ENCODE peak calls at places on chromosomes 4 and X, in nine cellular contexts. Q, U, M, L, Y, W, J, C and I are unnamed samples.

GRCh38 chr4:28369504-28369903 is 1508.9 kb downstream of the STIM2 start:
- DNase-seq in Q (no peak), U (no peak), M (no peak), L (no peak), Y (no peak), W (no peak), J (no peak), C (no peak), I (no peak)

GRCh38 chrX:134801267-134801666 is 143.0 kb upstream of the PLAC1 start:
- DNase-seq in Q (no peak), U (no peak), M (no peak), L (peak; percentile 15), Y (no peak), W (no peak), J (no peak), C (no peak), I (no peak)

GRCh38 chrX:12984629-12985303 is 9.9 kb downstream of the TMSB4X start:
- DNase-seq in Q (no peak), U (no peak), M (peak; percentile 38), L (no peak), Y (no peak), W (no peak), J (no peak), C (peak; percentile 63), I (peak; percentile 12)

GRCh38 chr4:186770446-186771175 is 47.0 kb upstream of the FAT1 start:
- DNase-seq in Q (no peak), U (no peak), M (no peak), L (no peak), Y (no peak), W (no peak), J (no peak), C (no peak), I (peak; percentile 14)

GRCh38 chr4:102103368-102103767 is 241.9 kb downstream of the SLC39A8 start:
- DNase-seq in Q (no peak), U (no peak), M (no peak), L (no peak), Y (no peak), W (no peak), J (no peak), C (no peak), I (no peak)

GRCh38 chr4:20496078-20496477 is 204.2 kb upstream of the PACRGL start:
- DNase-seq in Q (no peak), U (no peak), M (no peak), L (no peak), Y (no peak), W (no peak), J (no peak), C (no peak), I (no peak)

GRCh38 chrX:19747672-19748610 is 139.5 kb downstream of the SH3KBP1 start:
- DNase-seq in Q (no peak), U (peak; percentile 75), M (peak; percentile 35), L (no peak), Y (peak; percentile 51), W (no peak), J (no peak), C (peak; percentile 94), I (no peak)

GRCh38 chr4:70297581-70297980 is 37.2 kb upstream of the CABS1 start:
- DNase-seq in Q (no peak), U (no peak), M (no peak), L (no peak), Y (no peak), W (no peak), J (no peak), C (no peak), I (no peak)

GRCh38 chrX:47047989-47048388 is 30.3 kb upstream of the RGN start:
- DNase-seq in Q (no peak), U (no peak), M (no peak), L (no peak), Y (no peak), W (peak; percentile 2), J (no peak), C (no peak), I (no peak)

GRCh38 chr4:51942833-51943215 is 77.3 kb downstream of the LRRC66 start:
- DNase-seq in Q (no peak), U (no peak), M (no peak), L (no peak), Y (no peak), W (no peak), J (no peak), C (no peak), I (no peak)

GRCh38 chr4:183029365-183029764 is 69.7 kb upstream of the WWC2 start:
- DNase-seq in Q (no peak), U (no peak), M (no peak), L (no peak), Y (no peak), W (no peak), J (no peak), C (no peak), I (no peak)

GRCh38 chr4:177391953-177392352 is 50.3 kb downstream of the AGA start:
- DNase-seq in Q (no peak), U (no peak), M (no peak), L (no peak), Y (no peak), W (no peak), J (no peak), C (no peak), I (no peak)

GRCh38 chr4:7844247-7844991 is 95.2 kb downstream of the AFAP1 start:
- DNase-seq in Q (peak; percentile 67), U (no peak), M (peak; percentile 83), L (peak; percentile 90), Y (peak; percentile 65), W (peak; percentile 81), J (peak; percentile 76), C (peak; percentile 47), I (peak; percentile 73)

GRCh38 chr4:5728451-5728850 is 17.4 kb downstream of the EVC start:
- DNase-seq in Q (no peak), U (no peak), M (no peak), L (no peak), Y (no peak), W (no peak), J (no peak), C (no peak), I (no peak)

GRCh38 chr4:57074753-57075152 is 35.4 kb downstream of the IGFBP7 start:
- DNase-seq in Q (no peak), U (no peak), M (no peak), L (no peak), Y (no peak), W (no peak), J (no peak), C (no peak), I (no peak)

GRCh38 chrX:149515954-149516602 is 11.0 kb upstream of the IDS start:
- DNase-seq in Q (no peak), U (no peak), M (no peak), L (no peak), Y (no peak), W (no peak), J (no peak), C (no peak), I (no peak)

GRCh38 chrX:40449396-40449795 is 131.4 kb upstream of the ATP6AP2 start:
- DNase-seq in Q (no peak), U (no peak), M (no peak), L (peak; percentile 45), Y (no peak), W (no peak), J (no peak), C (no peak), I (peak; percentile 10)

GRCh38 chr4:185773419-185773818 is 38.6 kb downstream of the SORBS2 start:
- DNase-seq in Q (no peak), U (no peak), M (peak; percentile 63), L (no peak), Y (no peak), W (peak; percentile 42), J (no peak), C (no peak), I (no peak)

GRCh38 chr4:113222431-113222979 is 173.1 kb downstream of the ANK2 start:
- DNase-seq in Q (no peak), U (peak; percentile 29), M (no peak), L (no peak), Y (no peak), W (peak; percentile 5), J (no peak), C (no peak), I (no peak)

GRCh38 chrX:32408389-32408788 is 803.0 kb downstream of the DMD start:
- DNase-seq in Q (peak; percentile 8), U (no peak), M (no peak), L (peak; percentile 0), Y (no peak), W (no peak), J (no peak), C (peak; percentile 8), I (peak; percentile 8)

GRCh38 chrX:111671668-111672067 is 9.3 kb upstream of the ALG13 start:
- DNase-seq in Q (no peak), U (no peak), M (no peak), L (no peak), Y (no peak), W (no peak), J (no peak), C (no peak), I (no peak)

GRCh38 chrX:123959281-123960063 is 2.0 kb upstream of the STAG2 start:
- DNase-seq in Q (no peak), U (peak; percentile 35), M (peak; percentile 70), L (peak; percentile 24), Y (peak; percentile 2), W (peak; percentile 39), J (peak; percentile 31), C (no peak), I (peak; percentile 73)

GRCh38 chr4:98474408-98474844 is 184.0 kb downstream of the TSPAN5 start:
- DNase-seq in Q (no peak), U (no peak), M (no peak), L (no peak), Y (no peak), W (no peak), J (no peak), C (no peak), I (no peak)

GRCh38 chrX:1444896-1445480 is 7.7 kb downstream of the ASMTL start:
- DNase-seq in Q (no peak), U (no peak), M (peak; percentile 5), L (no peak), Y (no peak), W (no peak), J (no peak), C (no peak), I (no peak)

GRCh38 chrX:101057095-101057714 is 5.3 kb upstream of the TRMT2B start:
- DNase-seq in Q (no peak), U (peak; percentile 18), M (no peak), L (no peak), Y (no peak), W (no peak), J (no peak), C (no peak), I (no peak)

GRCh38 chr4:40980318-40980883 is 230.6 kb downstream of the NSUN7 start:
- DNase-seq in Q (no peak), U (no peak), M (no peak), L (no peak), Y (no peak), W (peak; percentile 54), J (no peak), C (no peak), I (no peak)

GRCh38 chr4:20253272-20253798 is 1.6 kb downstream of the SLIT2 start:
- DNase-seq in Q (no peak), U (peak; percentile 2), M (no peak), L (peak; percentile 3), Y (no peak), W (no peak), J (peak; percentile 27), C (no peak), I (no peak)

GRCh38 chr4:70705146-70705855 is 16.5 kb upstream of the RUFY3 start:
- DNase-seq in Q (no peak), U (peak; percentile 83), M (peak; percentile 87), L (peak; percentile 73), Y (peak; percentile 62), W (peak; percentile 89), J (peak; percentile 72), C (peak; percentile 72), I (peak; percentile 62)